ENCODE peak calls at places on chromosomes 2 and 18, in four cellular contexts. W, I, Y and G are unnamed samples.

GRCh38 chr2:165305391-165306096 is 66.3 kb downstream of the SCN2A start:
- DNase-seq in Y (no peak), W (no peak), I (no peak), G (no peak)

GRCh38 chr2:24978661-24979060 is 6.9 kb upstream of the DNAJC27 start:
- DNase-seq in W (no peak), Y (no peak), I (no peak), G (no peak)

GRCh38 chr2:134736167-134736885 is 17.5 kb upstream of the TMEM163 start:
- DNase-seq in I (no peak), Y (no peak), W (no peak), G (peak; percentile 23)

GRCh38 chr2:140064241-140064640 is 1284.1 kb upstream of the NXPH2 start:
- DNase-seq in Y (no peak), I (no peak), W (no peak), G (no peak)

GRCh38 chr2:200144571-200144970 is 161.9 kb upstream of the SPATS2L start:
- DNase-seq in Y (no peak), I (no peak), W (no peak), G (no peak)

GRCh38 chr2:37809525-37809924 is 115.6 kb upstream of the RMDN2 start:
- DNase-seq in Y (no peak), I (peak; percentile 61), W (no peak), G (peak; percentile 76)

GRCh38 chr2:120944575-120944974 is 208.9 kb downstream of the GLI2 start:
- DNase-seq in I (no peak), Y (no peak), W (no peak), G (no peak)

GRCh38 chr18:47883771-47884413 is 46.6 kb downstream of the SMAD2 start:
- DNase-seq in W (no peak), Y (no peak), I (no peak), G (no peak)

GRCh38 chr2:103161456-103162289 is 399.8 kb downstream of the TMEM182 start:
- DNase-seq in I (no peak), W (no peak), Y (peak; percentile 29), G (peak; percentile 10)

GRCh38 chr18:2894841-2895370 is 48.1 kb downstream of the EMILIN2 start:
- DNase-seq in Y (no peak), W (no peak), I (no peak), G (no peak)

GRCh38 chr2:144325086-144325485 is 194.8 kb downstream of the ZEB2 start:
- DNase-seq in Y (no peak), W (no peak), I (no peak), G (no peak)

GRCh38 chr18:73458186-73458964 is 590.6 kb upstream of the NETO1 start:
- DNase-seq in I (no peak), Y (no peak), W (no peak), G (no peak)

GRCh38 chr2:156088598-156088997 is 243.9 kb downstream of the NR4A2 start:
- DNase-seq in I (no peak), Y (no peak), W (no peak), G (no peak)

GRCh38 chr2:209368406-209368805 is 55.4 kb upstream of the MAP2 start:
- DNase-seq in I (no peak), W (no peak), Y (no peak), G (no peak)

GRCh38 chr2:26035110-26035728 is 1.3 kb downstream of the RAB10 start:
- DNase-seq in W (no peak), I (no peak), Y (no peak), G (peak; percentile 22)
- H3K27ac ChIP-seq in W (peak overlapping the region; percentile 97), I (no peak overlapping the region), Y (peak overlapping the region; percentile 93), G (no peak overlapping the region)

GRCh38 chr2:170917957-170918356 is 11.1 kb upstream of the GORASP2 start:
- DNase-seq in W (no peak), I (no peak), Y (no peak), G (no peak)
- H3K9me3 ChIP-seq in W (peaks cover 40% of the 10 kb centered on the region), I (no peaks in the 10 kb centered on the region), Y (no peaks in the 10 kb centered on the region), G (peaks cover 7% of the 10 kb centered on the region)

GRCh38 chr2:42568431-42569115 is at the start of gene MTA3:
- DNase-seq in I (peak; percentile 81), W (peak; percentile 65), Y (peak; percentile 47), G (peak; percentile 67)

GRCh38 chr2:42567389-42567788 is 1.0 kb upstream of the MTA3 start:
- DNase-seq in I (no peak), W (no peak), Y (no peak), G (peak; percentile 61)

GRCh38 chr2:42569883-42570282 is 1.5 kb downstream of the MTA3 start:
- DNase-seq in W (no peak), Y (no peak), I (no peak), G (no peak)

GRCh38 chr2:42567806-42568429 is 514 bp upstream of the MTA3 start:
- DNase-seq in W (peak; percentile 53), Y (peak; percentile 22), I (peak; percentile 76), G (no peak)

GRCh38 chr2:42569116-42569711 is 782 bp downstream of the MTA3 start:
- DNase-seq in W (no peak), I (peak; percentile 72), Y (peak; percentile 22), G (peak; percentile 43)
- H3K27ac ChIP-seq in W (peak overlapping the region; percentile 97), I (peak overlapping the region; percentile 99), Y (peak overlapping the region; percentile 82), G (peak overlapping the region; percentile 46)

DNA sequence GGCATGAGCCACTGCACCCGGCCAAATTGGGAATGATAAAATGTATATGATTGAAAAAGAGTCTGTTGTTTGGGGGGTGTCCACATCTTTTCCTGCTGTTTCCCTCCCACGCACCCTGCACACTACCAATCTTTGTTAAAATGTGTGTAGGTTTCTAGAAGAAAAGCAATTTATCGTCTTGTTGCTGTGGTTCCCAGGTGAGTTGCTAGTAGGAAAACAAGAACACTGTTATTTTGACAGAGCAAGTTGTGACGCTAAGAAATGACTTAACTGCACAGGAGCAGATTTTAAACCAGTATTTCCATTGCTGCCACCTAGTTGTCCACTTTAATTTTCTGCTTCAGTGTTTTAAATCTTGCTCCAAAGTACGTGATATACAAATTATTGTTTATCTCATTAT is 21.0 kb upstream of the USP14 start:
- DNase-seq in I (no peak), Y (no peak), W (no peak), G (no peak)
- H3K9me3 ChIP-seq in I (no peaks in the 10 kb centered on the region), Y (no peaks in the 10 kb centered on the region), W (no peaks in the 10 kb centered on the region), G (no peaks in the 10 kb centered on the region)

GRCh38 chr2:101107246-101107645 is 43.9 kb downstream of the TBC1D8 start:
- DNase-seq in W (no peak), I (no peak), Y (no peak), G (no peak)

GRCh38 chr2:101111917-101112771 is 39.0 kb downstream of the TBC1D8 start:
- DNase-seq in Y (no peak), W (no peak), I (no peak), G (peak; percentile 57)

GRCh38 chr2:101108357-101108756 is 42.8 kb downstream of the TBC1D8 start:
- DNase-seq in W (no peak), I (no peak), Y (no peak), G (no peak)

GRCh38 chr2:101111262-101111838 is 39.8 kb downstream of the TBC1D8 start:
- DNase-seq in I (no peak), W (no peak), Y (no peak), G (no peak)

GRCh38 chr2:101109451-101110140 is 41.6 kb downstream of the TBC1D8 start:
- DNase-seq in Y (no peak), I (no peak), W (no peak), G (no peak)
- H3K27ac ChIP-seq in Y (peak overlapping the region; percentile 41), I (no peak overlapping the region), W (peak overlapping the region; percentile 34), G (no peak overlapping the region)